ENCODE peak calls at places on chromosomes 3 and 15, in five cellular contexts. One of them, this sample, is unnamed.
A peak's percentile ranks its signal among the peaks of the same experiment; 100 is the strongest.

GRCh38 chr15:26128611-26129140 is 265.5 kb upstream of the ATP10A start:
- DNase-seq in HepG2: no peak
- DNase-seq in A549: no peak
- DNase-seq in HCT116: no peak
- DNase-seq in K562: no peak
- DNase-seq in this sample: no peak

GRCh38 chr3:134357261-134357913 is 16.9 kb downstream of the AMOTL2 start:
- DNase-seq in HepG2: no peak
- DNase-seq in A549: no peak
- DNase-seq in HCT116: no peak
- DNase-seq in K562: no peak
- DNase-seq in this sample: no peak

GRCh38 chr15:70768247-70768883 is 5.0 kb upstream of the UACA start:
- DNase-seq in HepG2: no peak
- DNase-seq in A549: no peak
- DNase-seq in HCT116: no peak
- DNase-seq in K562: no peak
- DNase-seq in this sample: no peak

GRCh38 chr15:27481768-27482167 is 510.8 kb downstream of the GABRG3 start:
- DNase-seq in HepG2: no peak
- DNase-seq in A549: no peak
- DNase-seq in HCT116: no peak
- DNase-seq in K562: no peak
- DNase-seq in this sample: no peak

GRCh38 chr3:190076138-190076537 is 44.6 kb downstream of the P3H2 start:
- DNase-seq in HepG2: no peak
- DNase-seq in A549: no peak
- DNase-seq in HCT116: no peak
- DNase-seq in K562: no peak
- DNase-seq in this sample: no peak

GRCh38 chr15:80404057-80404718 is at the start of gene ARNT2:
- DNase-seq in HepG2: no peak
- DNase-seq in A549: peak; percentile 52
- DNase-seq in HCT116: no peak
- DNase-seq in K562: no peak
- DNase-seq in this sample: no peak

GRCh38 chr15:100859970-100860828 is 19.4 kb upstream of the ALDH1A3 start:
- DNase-seq in HepG2: no peak
- DNase-seq in A549: no peak
- DNase-seq in HCT116: no peak
- DNase-seq in K562: no peak
- DNase-seq in this sample: no peak

GRCh38 chr3:151835751-151836550 is 22.0 kb downstream of the AADAC start:
- DNase-seq in HepG2: no peak
- DNase-seq in A549: peak; percentile 41
- DNase-seq in HCT116: no peak
- DNase-seq in K562: no peak
- DNase-seq in this sample: peak; percentile 55

GRCh38 chr3:31077826-31078225 is 183.4 kb upstream of the GADL1 start:
- DNase-seq in HepG2: no peak
- DNase-seq in A549: no peak
- DNase-seq in HCT116: no peak
- DNase-seq in K562: no peak
- DNase-seq in this sample: no peak

GRCh38 chr15:41018534-41018933 is 65.3 kb downstream of the CHAC1 start:
- DNase-seq in HepG2: no peak
- DNase-seq in A549: peak; percentile 16
- DNase-seq in HCT116: no peak
- DNase-seq in K562: no peak
- DNase-seq in this sample: no peak

GRCh38 chr3:39166932-39167532 is 13.6 kb upstream of the CSRNP1 start:
- DNase-seq in HepG2: no peak
- DNase-seq in A549: peak; percentile 78
- DNase-seq in HCT116: no peak
- DNase-seq in K562: no peak
- DNase-seq in this sample: peak; percentile 65

GRCh38 chr15:55834331-55834730 is 91.4 kb upstream of the PRTG start:
- DNase-seq in HepG2: no peak
- DNase-seq in A549: no peak
- DNase-seq in HCT116: no peak
- DNase-seq in K562: no peak
- DNase-seq in this sample: no peak

GRCh38 chr3:65664436-65664835 is 374.3 kb downstream of the MAGI1 start:
- DNase-seq in HepG2: no peak
- DNase-seq in A549: no peak
- DNase-seq in HCT116: no peak
- DNase-seq in K562: no peak
- DNase-seq in this sample: no peak

DNA sequence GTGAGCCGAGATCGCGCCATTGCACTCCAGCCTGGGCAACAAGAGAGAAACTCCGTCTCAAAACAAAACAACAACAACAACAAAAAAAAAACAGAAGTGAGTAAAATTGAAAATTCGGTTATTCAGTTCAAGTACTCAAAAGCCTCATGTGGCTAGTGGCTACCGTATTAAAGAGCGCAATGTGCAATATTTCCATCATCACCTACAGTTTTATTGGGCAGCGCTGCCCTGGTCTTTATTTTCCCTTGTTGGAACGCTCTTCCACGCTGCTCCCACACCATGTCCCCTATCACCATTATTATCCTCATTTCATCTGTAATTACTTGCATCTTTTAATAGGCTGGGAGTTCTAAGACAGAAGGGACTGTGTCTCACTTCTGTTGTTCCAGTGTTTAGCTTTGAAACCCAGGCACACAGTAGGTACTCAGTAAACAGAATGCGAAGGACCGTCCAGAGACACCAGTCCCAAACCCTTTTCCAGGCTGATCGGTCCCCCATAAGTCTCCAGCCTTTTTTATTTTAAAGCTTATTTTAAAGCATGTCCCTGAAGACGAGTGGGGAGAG is 427 bp upstream of the HACD3 start:
- DNase-seq in HepG2: no peak
- DNase-seq in A549: no peak
- DNase-seq in HCT116: no peak
- DNase-seq in K562: no peak
- DNase-seq in this sample: no peak
- TF ChIP-seq MAX in HepG2: no peak
- TF ChIP-seq MAX in A549: no peak
- TF ChIP-seq MAX in HCT116: no peak
- TF ChIP-seq MAX in K562: no peak
- TF ChIP-seq MAX in this sample: no peak

DNA sequence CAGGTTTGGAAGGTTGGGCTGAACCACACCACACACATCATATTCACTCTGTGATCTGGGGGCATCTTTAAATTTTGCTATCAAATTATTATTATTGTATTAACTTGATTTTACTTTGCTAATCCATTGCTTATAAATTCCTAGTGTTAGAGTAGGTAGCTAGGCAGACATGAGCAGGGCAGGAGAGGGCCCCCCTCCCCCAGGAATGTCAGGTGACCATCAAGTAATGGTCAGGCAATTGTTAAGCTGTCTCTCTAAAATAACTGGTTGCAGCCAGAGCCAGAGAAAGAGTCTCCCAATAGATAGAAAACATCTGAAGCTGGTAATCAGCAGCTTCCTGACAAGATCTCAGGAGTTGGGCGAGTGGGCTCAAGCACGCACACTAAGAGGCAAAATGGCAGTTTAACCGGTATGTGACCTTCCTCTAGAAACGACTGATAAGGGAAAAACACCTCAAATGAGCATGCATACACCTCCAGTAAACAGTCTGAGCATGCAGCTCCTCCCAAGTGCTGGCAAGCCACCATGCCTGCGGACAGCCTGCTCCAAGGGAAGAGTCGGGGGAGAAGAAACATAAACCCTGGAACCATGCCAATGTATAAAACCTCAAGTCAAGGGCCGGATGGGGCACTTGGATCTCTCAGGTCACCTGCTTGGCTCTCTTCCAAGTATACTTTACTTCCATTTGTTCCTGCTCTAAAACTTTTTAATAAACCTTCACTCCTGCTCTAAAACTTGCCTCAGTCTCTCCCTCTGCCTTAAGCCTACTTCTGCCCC is 3.1 kb upstream of the CXCR6 start:
- DNase-seq in HepG2: no peak
- DNase-seq in A549: no peak
- DNase-seq in HCT116: no peak
- DNase-seq in K562: no peak
- DNase-seq in this sample: no peak
- TF ChIP-seq POLR2A in HepG2: no peak
- TF ChIP-seq POLR2A in A549: no peak
- TF ChIP-seq POLR2A in HCT116: no peak
- TF ChIP-seq POLR2A in K562: no peak
- TF ChIP-seq POLR2A in this sample: no peak

DNA sequence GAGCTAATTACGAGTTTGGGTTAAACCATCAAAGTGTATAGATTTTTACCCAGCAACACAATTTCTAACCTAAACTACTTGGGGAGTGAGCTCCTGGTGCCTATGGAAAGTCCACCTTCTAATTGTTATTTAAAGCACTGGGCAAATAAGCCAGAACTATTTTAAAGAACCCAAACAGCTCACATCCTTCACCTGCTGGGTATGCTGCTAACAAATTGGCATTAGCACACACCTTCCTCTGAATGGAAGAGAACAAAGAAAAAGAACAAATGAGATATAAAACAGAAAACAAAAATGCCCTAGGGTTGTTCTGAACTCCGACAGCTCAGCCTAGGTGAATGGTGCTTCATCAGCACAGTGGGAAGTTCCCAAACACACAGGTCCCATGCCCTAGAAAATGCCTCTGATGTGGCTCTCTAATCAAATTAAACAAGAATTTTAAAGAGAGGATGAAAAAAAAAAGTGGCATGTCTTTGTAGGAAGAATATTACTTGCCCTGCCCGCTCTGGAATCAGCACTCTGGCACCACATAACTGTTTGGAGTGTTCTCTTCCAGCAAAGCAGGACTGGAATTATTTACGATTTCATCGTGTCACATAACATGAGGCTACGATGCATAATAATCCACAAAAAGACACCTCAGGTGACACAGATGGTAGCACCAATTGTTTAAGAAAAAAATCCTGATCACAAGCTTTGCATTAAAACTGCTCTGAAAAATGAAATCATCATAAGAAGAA is 334.4 kb downstream of the GBE1 start:
- DNase-seq in HepG2: no peak
- DNase-seq in A549: no peak
- DNase-seq in HCT116: no peak
- DNase-seq in K562: no peak
- DNase-seq in this sample: no peak
- TF ChIP-seq MAX in HepG2: no peak
- TF ChIP-seq MAX in A549: no peak
- TF ChIP-seq MAX in HCT116: no peak
- TF ChIP-seq MAX in K562: no peak
- TF ChIP-seq MAX in this sample: no peak

GRCh38 chr3:9809615-9810356 is at the start of gene TTLL3:
- DNase-seq in HepG2: no peak
- DNase-seq in A549: peak; percentile 60
- DNase-seq in HCT116: no peak
- DNase-seq in K562: peak; percentile 46
- DNase-seq in this sample: peak; percentile 50
- TF ChIP-seq POLR2A in HepG2: no peak
- TF ChIP-seq POLR2A in A549: peak; percentile 48
- TF ChIP-seq POLR2A in HCT116: no peak
- TF ChIP-seq POLR2A in K562: no peak
- TF ChIP-seq POLR2A in this sample: no peak

GRCh38 chr3:16740531-16740930 is 135.3 kb upstream of the DAZL start:
- DNase-seq in HepG2: no peak
- DNase-seq in A549: no peak
- DNase-seq in HCT116: no peak
- DNase-seq in K562: no peak
- DNase-seq in this sample: no peak

GRCh38 chr3:16739416-16740091 is 134.3 kb upstream of the DAZL start:
- DNase-seq in HepG2: no peak
- DNase-seq in A549: no peak
- DNase-seq in HCT116: no peak
- DNase-seq in K562: no peak
- DNase-seq in this sample: no peak

GRCh38 chr3:16743276-16743675 is 138.1 kb upstream of the DAZL start:
- DNase-seq in HepG2: no peak
- DNase-seq in A549: no peak
- DNase-seq in HCT116: no peak
- DNase-seq in K562: no peak
- DNase-seq in this sample: no peak

GRCh38 chr3:16741103-16741758 is 136.0 kb upstream of the DAZL start:
- DNase-seq in HepG2: no peak
- DNase-seq in A549: no peak
- DNase-seq in HCT116: no peak
- DNase-seq in K562: no peak
- DNase-seq in this sample: peak; percentile 34

DNA sequence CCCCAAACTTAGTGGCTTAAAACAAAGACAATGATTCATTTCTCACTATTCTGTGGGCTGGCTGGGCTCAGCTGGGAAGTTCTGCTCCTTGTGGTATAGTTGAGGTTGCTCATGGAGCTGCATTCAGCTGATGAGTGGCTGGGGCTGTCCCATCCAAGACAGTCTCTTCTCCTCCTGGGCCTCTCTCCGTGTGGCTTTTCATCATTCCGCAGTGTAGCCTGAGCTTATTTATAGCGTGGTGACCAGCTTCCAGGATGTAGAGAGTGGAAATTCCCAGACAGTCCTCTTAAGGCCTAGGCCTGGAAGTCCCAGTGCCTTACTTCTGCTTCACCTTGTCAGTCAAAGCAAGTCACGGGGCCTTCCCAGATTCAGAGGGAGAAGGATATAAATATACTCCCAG is 136.7 kb upstream of the DAZL start:
- DNase-seq in HepG2: no peak
- DNase-seq in A549: no peak
- DNase-seq in HCT116: no peak
- DNase-seq in K562: no peak
- DNase-seq in this sample: no peak
- TF ChIP-seq MAX in HepG2: no peak
- TF ChIP-seq MAX in A549: no peak
- TF ChIP-seq MAX in HCT116: no peak
- TF ChIP-seq MAX in K562: no peak
- TF ChIP-seq MAX in this sample: no peak

GRCh38 chr3:193574488-193575072 is 18.4 kb upstream of the OPA1 start:
- DNase-seq in HepG2: no peak
- DNase-seq in A549: no peak
- DNase-seq in HCT116: no peak
- DNase-seq in K562: no peak
- DNase-seq in this sample: no peak

GRCh38 chr3:193569119-193569518 is 14.4 kb upstream of the ATP13A4 start:
- DNase-seq in HepG2: no peak
- DNase-seq in A549: no peak
- DNase-seq in HCT116: no peak
- DNase-seq in K562: no peak
- DNase-seq in this sample: no peak

GRCh38 chr3:193572426-193572908 is 17.8 kb upstream of the ATP13A4 start:
- DNase-seq in HepG2: peak; percentile 44
- DNase-seq in A549: peak; percentile 73
- DNase-seq in HCT116: peak; percentile 65
- DNase-seq in K562: peak; percentile 45
- DNase-seq in this sample: peak; percentile 68

GRCh38 chr3:193573403-193573802 is 18.7 kb upstream of the ATP13A4 start:
- DNase-seq in HepG2: no peak
- DNase-seq in A549: no peak
- DNase-seq in HCT116: no peak
- DNase-seq in K562: no peak
- DNase-seq in this sample: no peak
- TF ChIP-seq POLR2A in HepG2: no peak
- TF ChIP-seq POLR2A in A549: no peak
- TF ChIP-seq POLR2A in HCT116: no peak
- TF ChIP-seq POLR2A in K562: no peak
- TF ChIP-seq POLR2A in this sample: no peak

GRCh38 chr3:9746330-9746729 is 3.4 kb upstream of the OGG1 start:
- DNase-seq in HepG2: no peak
- DNase-seq in A549: no peak
- DNase-seq in HCT116: no peak
- DNase-seq in K562: no peak
- DNase-seq in this sample: no peak
- TF ChIP-seq MAX in HepG2: no peak
- TF ChIP-seq MAX in A549: no peak
- TF ChIP-seq MAX in HCT116: no peak
- TF ChIP-seq MAX in K562: no peak
- TF ChIP-seq MAX in this sample: peak; percentile 15

This sample was measured in NB4.